ENCODE peak calls at places on chromosomes 6 and 20, in eight cellular contexts. R is esophagus muscularis mucosa, P is SK-N-SH, M is tibial nerve, E is mucosa of descending colon, Q is body of pancreas, O is Caco-2, B is fibroblast of lung. A is an unnamed sample.

GRCh38 chr20:11891827-11892521 is 25.7 kb upstream of the BTBD3 start:
- DNase-seq in M (peak; percentile 41), Q (peak; percentile 73), O (peak; percentile 83), E (peak; percentile 54), R (no peak), P (peak; percentile 64), B (peak; percentile 67), A (no peak)

GRCh38 chr6:19638931-19639330 is 198.2 kb upstream of the ID4 start:
- DNase-seq in R (no peak), Q (no peak), M (no peak), O (no peak), B (no peak), P (no peak), E (no peak), A (no peak)

GRCh38 chr6:27144740-27145079 is 102.8 kb upstream of the PRSS16 start:
- DNase-seq in Q (no peak), R (no peak), P (no peak), E (no peak), O (no peak), M (no peak), B (no peak), A (no peak)

GRCh38 chr6:46637145-46637544 is 15.5 kb downstream of the CYP39A1 start:
- DNase-seq in Q (no peak), O (no peak), E (no peak), M (no peak), B (no peak), P (no peak), R (no peak), A (no peak)

GRCh38 chr6:169199625-169200335 is 53.9 kb downstream of the THBS2 start:
- DNase-seq in B (no peak), R (peak; percentile 72), E (no peak), M (no peak), P (no peak), O (no peak), Q (no peak), A (no peak)

GRCh38 chr20:54668271-54669053 is 193.1 kb downstream of the DOK5 start:
- DNase-seq in E (no peak), Q (peak; percentile 40), R (no peak), P (peak; percentile 29), O (no peak), B (peak; percentile 1), M (no peak), A (peak; percentile 19)

GRCh38 chr6:18585032-18585573 is 198.0 kb downstream of the RNF144B start:
- DNase-seq in B (peak; percentile 90), Q (no peak), O (no peak), M (no peak), P (no peak), R (no peak), E (no peak), A (no peak)

GRCh38 chr6:43276180-43277082 is 21.6 kb upstream of the SLC22A7 start:
- DNase-seq in M (no peak), R (no peak), Q (no peak), O (no peak), B (no peak), P (no peak), E (peak; percentile 64), A (no peak)

GRCh38 chr6:19399406-19399805 is 437.8 kb upstream of the ID4 start:
- DNase-seq in E (no peak), P (no peak), B (peak; percentile 74), Q (no peak), M (peak; percentile 13), O (no peak), R (no peak), A (no peak)

GRCh38 chr6:144263786-144264185 is 21.3 kb upstream of the UTRN start:
- DNase-seq in M (no peak), O (no peak), E (no peak), B (peak; percentile 56), R (no peak), P (no peak), Q (no peak), A (no peak)

GRCh38 chr6:144265390-144265789 is 19.7 kb upstream of the UTRN start:
- DNase-seq in E (no peak), O (peak; percentile 73), Q (peak; percentile 37), P (no peak), R (no peak), M (no peak), B (peak; percentile 90), A (peak; percentile 28)

GRCh38 chr6:144265061-144265357 is 20.1 kb upstream of the UTRN start:
- DNase-seq in B (peak; percentile 83), O (peak; percentile 68), R (no peak), P (no peak), E (no peak), M (no peak), Q (peak; percentile 29), A (no peak)

GRCh38 chr6:144264270-144265060 is 20.7 kb upstream of the UTRN start:
- DNase-seq in E (no peak), R (no peak), B (peak; percentile 95), O (peak; percentile 90), Q (peak; percentile 55), P (no peak), M (no peak), A (no peak)

GRCh38 chr6:144266091-144266649 is 19.0 kb upstream of the UTRN start:
- DNase-seq in O (peak; percentile 54), R (no peak), P (no peak), Q (peak; percentile 78), M (peak; percentile 62), B (peak; percentile 87), E (no peak), A (no peak)
- H3K4me3 ChIP-seq in O (no peak overlapping the region), R (peak overlapping the region; percentile 18), P (no peak overlapping the region), Q (no peak overlapping the region), M (no peak overlapping the region), B (no peak overlapping the region), E (no peak overlapping the region), A (no peak overlapping the region)

GRCh38 chr6:158768396-158768795 is 50.8 kb downstream of the EZR start:
- DNase-seq in R (no peak), E (no peak), B (no peak), P (no peak), M (no peak), O (no peak), Q (no peak), A (no peak)

GRCh38 chr6:158769228-158769627 is 49.9 kb downstream of the EZR start:
- DNase-seq in Q (no peak), B (no peak), R (no peak), O (no peak), M (no peak), P (no peak), E (no peak), A (no peak)

GRCh38 chr6:158766621-158767435 is 52.3 kb downstream of the EZR start:
- DNase-seq in M (no peak), Q (no peak), E (no peak), R (no peak), B (no peak), P (no peak), O (no peak), A (no peak)

GRCh38 chr6:158765509-158766068 is 53.6 kb downstream of the EZR start:
- DNase-seq in M (no peak), P (no peak), O (no peak), B (no peak), E (no peak), Q (no peak), R (no peak), A (no peak)

GRCh38 chr6:158767714-158768113 is 51.5 kb downstream of the EZR start:
- DNase-seq in B (no peak), E (no peak), M (no peak), P (no peak), Q (no peak), O (no peak), R (no peak), A (no peak)
- H3K36me3 ChIP-seq in B (peaks cover 47% of the 10 kb centered on the region), E (peaks cover 17% of the 10 kb centered on the region), M (peaks cover 3% of the 10 kb centered on the region), P (peaks cover 25% of the 10 kb centered on the region), Q (peaks cover 46% of the 10 kb centered on the region), O (peaks cover 26% of the 10 kb centered on the region), R (peaks cover 90% of the 10 kb centered on the region), A (peaks cover 68% of the 10 kb centered on the region)

DNA sequence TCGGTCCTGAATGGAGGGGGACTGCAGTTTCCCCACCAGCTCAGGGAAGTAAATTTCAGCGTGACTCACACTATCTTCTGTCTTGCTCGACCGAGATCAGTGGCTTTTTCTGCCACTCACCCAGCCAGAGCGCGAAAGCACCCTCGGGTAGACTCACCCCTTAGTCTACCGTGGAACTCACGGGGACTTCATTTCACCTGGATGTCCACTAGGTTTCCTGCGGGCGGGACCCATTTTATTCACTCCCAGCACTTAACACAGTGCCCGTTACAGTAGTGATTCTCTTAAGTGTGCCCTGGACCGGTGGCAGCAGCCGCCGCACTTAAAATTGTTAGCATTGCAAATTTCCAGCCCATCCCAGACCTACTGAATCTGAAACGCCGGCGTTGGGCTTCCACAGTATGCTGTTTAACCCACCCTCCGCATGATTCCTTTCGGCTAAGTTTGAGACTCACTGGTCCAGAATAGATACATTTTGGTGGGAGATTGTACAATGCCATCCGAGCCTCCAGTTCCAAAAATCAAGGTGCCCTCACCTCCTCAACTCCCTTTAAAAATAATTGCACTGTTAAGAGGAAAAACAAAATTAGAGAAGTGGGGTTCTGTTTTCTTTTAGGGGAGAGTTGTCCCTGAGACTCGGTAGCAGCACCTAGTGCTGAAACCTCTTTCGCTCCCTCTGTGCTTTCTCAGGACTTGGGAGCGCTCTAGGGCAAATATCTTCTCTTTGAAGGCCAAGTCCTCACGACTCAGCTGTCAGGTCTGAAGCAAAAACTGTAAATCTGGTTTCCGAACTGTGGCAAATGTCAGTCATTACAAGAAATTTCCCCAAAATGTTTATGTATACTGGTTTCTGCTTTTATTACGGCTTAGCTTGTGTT is 1.0 kb downstream of the SMPDL3A start:
- DNase-seq in P (peak; percentile 34), Q (peak; percentile 51), O (peak; percentile 38), E (no peak), R (no peak), M (peak; percentile 45), B (peak; percentile 33), A (no peak)
- H3K4me3 ChIP-seq in P (peak overlapping the region; percentile 82), Q (peak overlapping the region; percentile 9), O (peak overlapping the region; percentile 73), E (peak overlapping the region; percentile 57), R (peak overlapping the region; percentile 82), M (peak overlapping the region; percentile 76), B (peak overlapping the region; percentile 88), A (peak overlapping the region; percentile 61)

GRCh38 chr6:83182114-83182513 is 11.0 kb downstream of the PGM3 start:
- DNase-seq in E (no peak), Q (no peak), B (no peak), P (no peak), O (no peak), M (no peak), R (no peak), A (no peak)

GRCh38 chr6:83180396-83180950 is 12.6 kb downstream of the PGM3 start:
- DNase-seq in P (no peak), R (no peak), E (no peak), Q (no peak), B (no peak), O (no peak), M (no peak), A (no peak)

GRCh38 chr6:83183082-83183828 is 9.8 kb downstream of the PGM3 start:
- DNase-seq in Q (no peak), O (no peak), P (no peak), E (no peak), B (peak; percentile 97), M (no peak), R (no peak), A (no peak)

GRCh38 chr6:83188501-83188900 is 4.6 kb downstream of the PGM3 start:
- DNase-seq in M (no peak), E (no peak), B (no peak), P (no peak), O (no peak), Q (no peak), R (no peak), A (no peak)

DNA sequence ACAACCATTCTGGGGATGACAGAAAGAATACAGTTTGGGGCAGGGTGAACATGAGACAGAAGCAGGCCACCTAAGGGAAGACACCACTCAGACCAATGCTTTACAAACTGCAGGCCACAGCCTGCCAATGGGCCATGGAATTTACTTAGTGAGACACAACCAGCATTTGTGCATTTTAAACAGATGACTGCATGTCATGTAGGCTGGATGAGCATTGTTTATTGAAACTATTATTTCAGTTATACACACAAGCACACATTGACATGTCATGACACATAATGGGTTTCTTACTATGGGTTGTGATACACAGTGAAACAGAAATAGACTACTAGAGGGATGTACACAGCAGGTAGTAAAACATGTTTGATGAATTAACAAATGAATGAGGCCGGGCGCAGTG is 8.0 kb downstream of the PGM3 start:
- DNase-seq in Q (no peak), O (no peak), R (no peak), P (no peak), B (no peak), E (no peak), M (no peak), A (no peak)
- H3K36me3 ChIP-seq in Q (peaks cover 4% of the 10 kb centered on the region), O (peaks cover 4% of the 10 kb centered on the region), R (peaks cover 71% of the 10 kb centered on the region), P (peaks cover 82% of the 10 kb centered on the region), B (peaks cover 15% of the 10 kb centered on the region), E (no peaks in the 10 kb centered on the region), M (no peaks in the 10 kb centered on the region), A (peaks cover 16% of the 10 kb centered on the region)